ENCODE peak calls at places on chromosomes 2 and 18, in ten cellular contexts. K is body of pancreas, G is sigmoid colon, R is prostate gland, V is IMR-90, H is tibial nerve, E is H1, M is GM12892, S is uterus, T is adrenal gland. N is an unnamed sample.

GRCh38 chr2:75539955-75540716 is 20.6 kb downstream of the EVA1A start:
- DNase-seq in M (no peak), K (no peak), E (no peak), V (no peak), T (no peak), H (no peak), G (no peak), S (no peak), R (no peak), N (peak)

GRCh38 chr2:200131307-200131706 is 175.2 kb upstream of the SPATS2L start:
- DNase-seq in E (no peak), G (no peak), H (no peak), K (no peak), M (no peak), V (no peak), T (no peak), R (no peak), S (no peak), N (no peak)

GRCh38 chr2:217980036-217980435 is 22.8 kb downstream of the TNS1 start:
- DNase-seq in M (no peak), S (peak), H (no peak), V (no peak), E (no peak), T (peak), G (peak), K (no peak), R (no peak), N (no peak)

GRCh38 chr18:68445668-68446426 is 269.1 kb downstream of the TMX3 start:
- DNase-seq in K (no peak), G (no peak), V (no peak), H (no peak), S (no peak), T (no peak), R (no peak), E (no peak), M (no peak), N (no peak)

GRCh38 chr18:70047931-70048603 is 100.4 kb upstream of the CD226 start:
- DNase-seq in H (no peak), V (peak), M (no peak), E (no peak), R (no peak), S (no peak), G (no peak), K (no peak), T (no peak), N (no peak)

GRCh38 chr18:44828080-44828479 is 147.4 kb downstream of the SETBP1 start:
- DNase-seq in H (no peak), E (no peak), M (no peak), G (no peak), V (no peak), T (no peak), S (no peak), R (peak), K (peak), N (no peak)

GRCh38 chr2:171066110-171066509 is 94.6 kb downstream of the TLK1 start:
- DNase-seq in H (no peak), S (no peak), E (no peak), M (no peak), K (no peak), R (no peak), T (no peak), V (no peak), G (no peak), N (no peak)

GRCh38 chr2:8536686-8537571 is 144.9 kb upstream of the ID2 start:
- DNase-seq in S (peak), V (peak), M (no peak), H (no peak), K (no peak), G (peak), E (no peak), T (peak), R (no peak), N (no peak)

GRCh38 chr2:72104821-72105588 is 42.7 kb downstream of the CYP26B1 start:
- DNase-seq in K (no peak), V (no peak), T (no peak), H (no peak), M (no peak), E (no peak), G (peak), R (no peak), S (no peak), N (no peak)

GRCh38 chr18:49560277-49561126 is 1.4 kb upstream of the LIPG start:
- DNase-seq in S (no peak), R (peak), K (peak), H (no peak), G (no peak), T (no peak), E (no peak), V (no peak), M (no peak), N (no peak)

GRCh38 chr2:2852015-2852777 is 521.1 kb upstream of the MYT1L start:
- DNase-seq in S (no peak), E (no peak), H (no peak), K (no peak), R (no peak), G (no peak), M (no peak), V (no peak), T (no peak), N (no peak)

GRCh38 chr2:234500394-234501006 is 3.6 kb upstream of the ARL4C start:
- DNase-seq in G (no peak), T (peak), V (peak), M (no peak), S (peak), H (peak), E (no peak), K (peak), R (peak), N (no peak)

GRCh38 chr2:67824196-67824595 is 238.6 kb downstream of the C1D start:
- DNase-seq in H (no peak), K (no peak), R (no peak), G (no peak), E (no peak), M (no peak), T (no peak), S (peak), V (peak), N (no peak)

GRCh38 chr2:145058457-145058856 is 538.5 kb upstream of the ZEB2 start:
- DNase-seq in R (no peak), V (no peak), G (no peak), T (no peak), E (no peak), S (no peak), M (no peak), H (no peak), K (no peak), N (no peak)

GRCh38 chr2:54653572-54654204 is 69.8 kb upstream of the EML6 start:
- DNase-seq in E (no peak), M (no peak), R (no peak), T (peak), K (peak), V (no peak), H (no peak), G (no peak), S (no peak), N (no peak)

GRCh38 chr2:86621290-86621943 is 2.2 kb downstream of the RNF103 start:
- DNase-seq in S (no peak), H (no peak), T (no peak), M (no peak), R (no peak), G (no peak), V (peak), K (no peak), E (no peak), N (no peak)

GRCh38 chr2:86622878-86623548 is 652 bp downstream of the RNF103 start:
- DNase-seq in G (peak), V (no peak), K (peak), R (peak), H (peak), T (peak), S (peak), M (peak), E (no peak), N (no peak)

GRCh38 chr2:86622409-86622877 is 1.2 kb downstream of the RNF103 start:
- DNase-seq in V (peak), K (peak), E (no peak), H (peak), T (peak), R (peak), S (peak), M (no peak), G (peak), N (no peak)

GRCh38 chr2:86625096-86625495 is 1.4 kb upstream of the RNF103 start:
- DNase-seq in K (no peak), S (no peak), T (no peak), E (no peak), M (no peak), R (no peak), V (no peak), H (no peak), G (no peak), N (no peak)

GRCh38 chr2:86623549-86624547 is at the start of gene RNF103:
- DNase-seq in G (peak), M (peak), V (peak), S (peak), H (peak), K (peak), T (peak), E (peak), R (peak), N (peak)
- TF ChIP-seq POLR2A in G (peak), M (peak), V (peak), S (peak), H (peak), K (peak), T (peak), E (peak), R (peak), N (peak)

DNA sequence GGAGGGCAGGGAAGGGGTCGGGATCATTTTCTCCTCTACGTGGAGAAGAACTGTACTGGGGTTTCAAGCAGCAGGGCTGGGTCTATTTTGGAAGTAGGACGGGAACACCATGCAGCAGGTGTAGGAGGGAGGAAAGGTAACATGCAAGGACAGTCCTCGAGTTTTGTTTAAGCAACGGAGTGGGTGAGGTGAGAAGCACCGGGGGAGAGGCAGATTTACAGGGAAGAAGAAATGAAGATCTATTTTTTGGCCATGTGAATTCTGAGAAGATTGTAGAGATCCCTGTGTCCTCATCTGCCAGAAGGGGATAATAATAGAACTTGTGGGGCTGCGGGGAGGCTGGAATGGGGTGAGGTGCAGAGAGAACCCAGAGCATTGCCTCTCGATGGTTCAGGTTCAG is 85.6 kb downstream of the INPP5D start:
- DNase-seq in E (no peak), S (no peak), K (no peak), T (no peak), H (no peak), G (no peak), R (no peak), M (no peak), V (no peak), N (no peak)
- TF ChIP-seq POLR2A in E (no peak), S (no peak), K (no peak), T (no peak), H (no peak), G (no peak), R (no peak), M (no peak), V (no peak), N (no peak)

GRCh38 chr2:118186110-118186857 is 98.0 kb downstream of the INSIG2 start:
- DNase-seq in K (peak), G (peak), R (peak), E (peak), M (peak), T (peak), S (peak), H (peak), V (peak), N (peak)
- TF ChIP-seq POLR2A in K (peak), G (peak), R (peak), E (peak), M (peak), T (peak), S (peak), H (no peak), V (peak), N (no peak)

GRCh38 chr2:222655748-222656543 is at the start of gene FARSB:
- DNase-seq in V (peak), R (peak), M (peak), G (peak), H (peak), T (peak), E (peak), S (peak), K (peak), N (peak)
- TF ChIP-seq POLR2A in V (peak), R (no peak), M (peak), G (no peak), H (no peak), T (peak), E (peak), S (peak), K (peak), N (no peak)

DNA sequence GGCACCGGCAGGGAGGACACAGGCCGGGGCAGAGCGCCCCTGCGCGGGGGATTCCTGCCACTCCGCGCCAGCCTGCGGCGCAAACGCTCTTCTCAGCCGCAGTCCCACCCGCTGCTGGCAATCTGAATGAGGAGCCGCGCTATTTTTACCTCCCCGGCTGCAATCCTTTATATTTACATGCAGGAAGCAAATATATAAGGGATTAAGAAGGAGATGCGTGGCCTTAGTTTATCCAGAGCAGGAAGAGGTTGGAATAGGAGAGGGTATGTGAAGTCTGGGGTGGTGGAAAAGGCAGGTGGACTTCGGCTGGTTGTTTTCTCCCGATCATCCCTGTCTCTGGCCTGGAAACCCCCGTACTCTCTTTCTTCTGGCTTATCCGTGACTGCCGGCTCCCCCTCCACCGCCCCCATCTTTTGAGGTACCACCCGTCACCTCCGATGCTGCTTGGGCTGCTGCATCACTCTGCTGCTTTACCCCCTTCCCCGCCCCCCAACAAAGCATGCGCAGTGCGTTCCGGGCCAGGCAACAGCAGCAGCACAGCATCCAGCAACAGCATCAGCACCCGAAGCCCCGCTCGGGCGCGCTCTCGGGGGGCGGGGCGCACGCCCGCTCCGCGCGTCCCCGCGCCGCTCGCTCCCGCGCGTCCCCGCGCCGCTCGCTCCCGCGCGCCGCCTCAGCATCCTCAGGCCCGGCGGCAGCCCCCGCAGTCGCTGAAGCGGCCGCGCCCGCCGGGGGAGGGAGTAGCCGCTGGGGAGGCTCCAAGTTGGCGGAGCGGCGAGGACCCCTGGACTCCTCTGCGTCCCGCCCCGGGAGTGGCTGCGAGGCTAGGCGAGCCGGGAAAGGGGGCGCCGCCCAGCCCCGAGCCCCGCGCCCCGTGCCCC is at the start of gene ADAM23:
- DNase-seq in M (peak), H (no peak), T (peak), K (peak), G (no peak), V (peak), S (no peak), R (no peak), E (peak), N (no peak)
- TF ChIP-seq POLR2A in M (peak), H (no peak), T (no peak), K (no peak), G (no peak), V (no peak), S (no peak), R (no peak), E (no peak), N (no peak)

DNA sequence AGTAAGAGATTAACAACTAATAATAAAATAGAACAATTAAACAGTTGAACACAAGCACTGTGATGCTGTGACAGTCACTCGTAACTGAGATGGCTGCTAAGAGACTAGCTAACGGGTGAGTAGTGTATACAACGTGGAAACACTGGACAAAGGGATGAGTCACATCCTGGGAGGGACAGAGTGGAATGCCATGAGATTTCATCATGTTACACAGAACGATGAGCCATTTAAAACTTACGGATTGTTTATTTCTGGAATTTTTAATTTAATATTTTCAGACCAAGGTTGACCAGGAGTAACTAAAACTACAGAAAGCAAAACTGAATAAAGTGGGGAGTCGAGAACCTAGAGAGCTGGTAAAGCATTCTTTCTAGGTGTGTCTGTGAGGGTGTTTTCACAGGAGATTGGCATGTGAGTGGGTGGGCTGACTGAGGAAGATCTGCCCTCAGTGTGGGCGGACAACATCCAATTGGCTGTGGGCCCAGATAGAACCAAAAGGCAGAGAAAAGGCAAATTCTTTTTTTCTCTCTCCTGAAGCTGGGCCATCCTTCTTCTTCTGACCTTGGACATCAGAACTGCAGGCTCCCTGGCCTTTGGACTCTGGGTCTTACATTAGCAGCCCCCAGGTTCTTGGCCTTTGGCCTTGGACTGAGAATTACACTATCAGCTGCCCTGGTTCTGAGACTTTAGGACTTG is 14.6 kb downstream of the TMSB10 start:
- DNase-seq in V (peak), T (peak), E (no peak), S (peak), H (peak), R (no peak), G (peak), M (no peak), K (no peak), N (no peak)
- TF ChIP-seq POLR2A in V (peak), T (peak), E (no peak), S (no peak), H (no peak), R (no peak), G (no peak), M (no peak), K (no peak), N (no peak)

N was measured in esophagus muscularis mucosa.